ENCODE peak calls at places on chromosomes 1 and 21, in eight cellular contexts. S is testis, Y is IMR-90, M is heart left ventricle, R is adrenal gland, I is uterus, D is prostate gland, K is esophagus squamous epithelium. B is an unnamed sample.

GRCh38 chr1:22217811-22218460 is 75.0 kb upstream of the WNT4 start:
- DNase-seq in S (no peak), Y (no peak), M (no peak), R (no peak), I (no peak), D (no peak), K (no peak), B (no peak)

GRCh38 chr1:110196917-110197782 is 13.0 kb upstream of the KCNC4 start:
- DNase-seq in S (peak; percentile 44), Y (peak; percentile 41), M (no peak), R (peak; percentile 31), I (no peak), D (no peak), K (no peak), B (no peak)

GRCh38 chr1:168470821-168471473 is 72.8 kb downstream of the XCL2 start:
- DNase-seq in S (no peak), Y (peak; percentile 88), M (no peak), R (no peak), I (no peak), D (no peak), K (no peak), B (no peak)

GRCh38 chr21:31243611-31244010 is 100.5 kb downstream of the TIAM1 start:
- DNase-seq in S (no peak), Y (no peak), M (no peak), R (no peak), I (no peak), D (no peak), K (no peak), B (no peak)

GRCh38 chr1:162391790-162392563 is 10.4 kb downstream of the C1orf226 start:
- DNase-seq in S (peak; percentile 36), Y (peak; percentile 58), M (no peak), R (peak; percentile 58), I (no peak), D (peak; percentile 31), K (no peak), B (no peak)

GRCh38 chr1:114152211-114153050 is 1.2 kb downstream of the SYT6 start:
- DNase-seq in S (peak; percentile 36), Y (peak; percentile 24), M (no peak), R (peak; percentile 52), I (peak; percentile 40), D (peak; percentile 10), K (no peak), B (no peak)

GRCh38 chr21:35603471-35603870 is 456.9 kb downstream of the SETD4 start:
- DNase-seq in S (no peak), Y (no peak), M (no peak), R (no peak), I (no peak), D (no peak), K (no peak), B (no peak)

GRCh38 chr1:198373376-198373775 is 167.1 kb downstream of the ATP6V1G3 start:
- DNase-seq in S (no peak), Y (peak; percentile 58), M (no peak), R (no peak), I (no peak), D (no peak), K (no peak), B (no peak)

GRCh38 chr1:156149374-156150106 is 3.8 kb upstream of the SEMA4A start:
- DNase-seq in S (no peak), Y (no peak), M (no peak), R (no peak), I (no peak), D (no peak), K (no peak), B (no peak)

GRCh38 chr1:37759451-37759850 is 5.5 kb downstream of the EPHA10 start:
- DNase-seq in S (no peak), Y (no peak), M (no peak), R (no peak), I (no peak), D (no peak), K (no peak), B (no peak)
- H3K27me3 ChIP-seq in S (no peaks in the 10 kb centered on the region), Y (peaks cover 30% of the 10 kb centered on the region), M (peaks cover 81% of the 10 kb centered on the region), R (peaks cover 31% of the 10 kb centered on the region), I (peaks cover under 1% of the 10 kb centered on the region), D (peaks cover 25% of the 10 kb centered on the region), K (peaks cover 15% of the 10 kb centered on the region), B (no peaks in the 10 kb centered on the region)

GRCh38 chr1:40270152-40270834 is 12.3 kb downstream of the ZMPSTE24 start:
- DNase-seq in S (no peak), Y (peak; percentile 17), M (no peak), R (no peak), I (no peak), D (no peak), K (no peak), B (no peak)

GRCh38 chr1:40266786-40267535 is 8.9 kb downstream of the ZMPSTE24 start:
- DNase-seq in S (no peak), Y (no peak), M (no peak), R (no peak), I (no peak), D (no peak), K (no peak), B (no peak)

GRCh38 chr1:40267767-40268187 is 9.7 kb downstream of the ZMPSTE24 start:
- DNase-seq in S (no peak), Y (peak; percentile 97), M (no peak), R (no peak), I (no peak), D (peak; percentile 32), K (no peak), B (no peak)

GRCh38 chr1:40265919-40266318 is 7.9 kb downstream of the ZMPSTE24 start:
- DNase-seq in S (no peak), Y (no peak), M (no peak), R (no peak), I (no peak), D (no peak), K (no peak), B (no peak)

DNA sequence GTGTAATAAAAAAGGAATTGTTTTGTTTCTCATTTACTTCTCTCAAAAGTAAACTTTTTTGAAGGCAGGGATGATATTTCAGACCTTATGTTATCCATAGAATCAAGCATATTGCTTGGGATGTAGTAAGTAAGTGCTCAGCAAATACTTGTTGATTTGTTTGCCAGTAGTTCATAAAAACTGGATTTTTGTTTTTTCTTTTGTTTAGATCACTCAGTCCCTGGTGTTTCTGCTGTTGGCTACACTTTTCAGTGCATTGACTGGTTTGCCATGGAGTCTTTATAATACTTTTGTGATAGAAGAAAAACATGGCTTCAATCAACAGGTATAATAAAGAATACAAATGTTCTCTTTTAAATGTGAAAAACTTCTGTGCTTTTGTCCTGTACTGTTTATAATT is 10.2 kb downstream of the ZMPSTE24 start:
- DNase-seq in S (no peak), Y (no peak), M (no peak), R (no peak), I (no peak), D (no peak), K (no peak), B (no peak)
- H3K36me3 ChIP-seq in S (no peaks in the 10 kb centered on the region), Y (peaks cover 27% of the 10 kb centered on the region), M (peaks cover 87% of the 10 kb centered on the region), R (no peaks in the 10 kb centered on the region), I (no peaks in the 10 kb centered on the region), D (no peaks in the 10 kb centered on the region), K (peaks cover 84% of the 10 kb centered on the region), B (peaks cover 86% of the 10 kb centered on the region)

DNA sequence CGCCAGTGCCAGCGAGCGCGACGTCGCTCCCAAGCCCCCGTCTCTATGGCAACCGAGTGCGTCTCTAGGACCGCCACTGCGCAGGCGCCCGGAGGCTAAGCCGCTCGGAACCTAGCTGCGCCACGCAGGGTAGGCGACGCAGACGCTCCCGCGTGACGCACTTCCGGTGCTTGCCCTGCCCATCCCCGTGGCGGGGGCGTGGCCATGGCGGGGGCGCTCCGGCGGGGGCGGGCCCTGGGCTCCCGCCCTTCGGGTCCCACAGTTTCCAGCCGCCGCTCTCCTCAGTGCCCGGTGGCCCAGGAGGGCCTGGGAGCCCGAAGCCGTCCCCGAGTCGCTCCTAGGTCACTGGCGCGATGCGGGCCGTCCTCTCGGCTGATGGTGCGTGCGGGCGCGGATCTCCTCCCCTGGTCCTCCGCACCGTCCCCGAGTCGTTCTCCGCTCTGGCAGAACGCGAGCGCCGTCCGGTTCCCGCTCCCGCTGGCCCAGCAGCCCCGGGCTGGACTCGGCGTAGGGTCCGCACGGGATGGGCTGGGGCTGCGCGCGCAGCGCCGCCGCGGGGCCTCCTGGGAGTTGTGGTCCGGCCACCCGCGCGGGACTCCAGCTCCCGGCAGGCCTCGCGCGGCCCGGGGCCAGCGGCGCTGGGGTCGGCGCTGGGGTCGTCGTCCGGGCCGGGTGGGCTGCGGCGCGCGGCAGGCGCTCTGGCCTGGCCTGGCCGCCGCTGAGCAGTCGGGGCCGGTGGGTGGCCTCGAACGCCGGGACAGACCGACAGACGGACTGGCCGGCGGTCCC is at the start of gene MIB2:
- DNase-seq in S (peak; percentile 96), Y (peak; percentile 95), M (peak; percentile 99), R (peak; percentile 98), I (peak; percentile 96), D (peak; percentile 95), K (peak; percentile 74), B (peak; percentile 86)
- TF ChIP-seq POLR2A in S (peak; percentile 5), Y (peak; percentile 97), M (no peak), R (peak; percentile 55), I (no peak), D (peak; percentile 52), K (peak; percentile 80), B (peak; percentile 81)

GRCh38 chr21:44709426-44710293 is 1.7 kb downstream of the TSPEAR start:
- DNase-seq in S (no peak), Y (peak; percentile 0), M (no peak), R (no peak), I (peak; percentile 4), D (no peak), K (no peak), B (peak; percentile 11)
- H3K27me3 ChIP-seq in S (no peaks in the 10 kb centered on the region), Y (peaks cover 79% of the 10 kb centered on the region), M (peaks cover 82% of the 10 kb centered on the region), R (peaks cover 81% of the 10 kb centered on the region), I (no peaks in the 10 kb centered on the region), D (peaks cover 45% of the 10 kb centered on the region), K (peaks cover 52% of the 10 kb centered on the region), B (peaks cover 97% of the 10 kb centered on the region)

DNA sequence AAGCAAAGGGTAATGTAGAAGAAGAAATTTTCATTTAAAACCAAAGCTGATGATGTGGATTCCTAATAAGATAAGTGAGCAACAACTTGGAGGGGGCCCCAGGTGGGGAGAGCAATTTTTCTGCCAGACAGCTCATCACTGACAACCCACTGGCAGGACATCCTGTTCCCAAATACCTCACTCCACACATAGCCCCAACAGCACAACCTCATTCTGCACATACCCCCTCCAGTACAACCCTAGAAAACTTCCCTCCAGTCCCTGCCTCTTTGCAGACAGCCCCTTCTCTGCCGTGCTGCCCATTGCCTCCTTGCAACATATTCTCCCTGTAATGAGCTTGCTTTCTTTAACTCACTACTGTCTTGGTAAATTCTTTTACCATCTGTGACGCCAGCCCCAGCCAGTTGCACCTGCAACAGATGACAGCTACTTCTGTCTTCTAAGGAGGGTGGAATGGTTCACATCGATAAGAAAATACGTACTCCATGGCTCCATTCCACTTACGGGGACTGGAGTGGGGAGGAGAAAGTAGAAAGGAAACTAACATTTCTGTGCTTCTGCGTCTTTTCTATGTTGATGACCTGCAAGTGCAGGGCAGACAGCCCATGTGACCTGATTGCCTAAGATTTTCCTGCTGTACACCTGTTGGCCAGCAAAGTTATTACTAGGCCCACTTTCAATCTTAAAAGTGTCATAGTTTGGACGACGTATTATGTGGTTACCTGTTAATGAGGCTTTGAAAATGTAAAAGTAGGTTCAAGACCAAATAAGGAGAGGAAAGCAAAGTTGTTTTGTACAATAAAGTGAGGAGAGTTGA is 14.7 kb downstream of the RHEX start:
- DNase-seq in S (no peak), Y (no peak), M (no peak), R (no peak), I (peak; percentile 64), D (no peak), K (no peak), B (no peak)
- H3K36me3 ChIP-seq in S (no peaks in the 10 kb centered on the region), Y (no peaks in the 10 kb centered on the region), M (no peaks in the 10 kb centered on the region), R (no peaks in the 10 kb centered on the region), I (no peaks in the 10 kb centered on the region), D (no peaks in the 10 kb centered on the region), K (no peaks in the 10 kb centered on the region), B (no peaks in the 10 kb centered on the region)

B was measured in tibial nerve.